ENCODE peak calls at places on chromosomes 2 and 18, in five cellular contexts. K is effector memory CD4-positive, alpha-beta T cell; F is left lung; H is breast epithelium; M is heart left ventricle. U is an unnamed sample. For H3K4me1, the result is how much of the 10 kb centered on the place peaks cover.

GRCh38 chr2:170332676-170333402 is 154.9 kb downstream of the MYO3B start:
- DNase-seq in H (no peak), M (no peak), F (no peak), K (no peak), U (no peak)

GRCh38 chr2:100391735-100392515 is 25.5 kb downstream of the CHST10 start:
- DNase-seq in M (peak), H (peak), K (no peak), F (no peak), U (no peak)

GRCh38 chr2:216918088-216918680 is 58.3 kb upstream of the TNP1 start:
- DNase-seq in H (no peak), F (no peak), K (no peak), M (peak), U (no peak)

GRCh38 chr18:30622635-30623034 is 419.9 kb downstream of the DSC3 start:
- DNase-seq in M (no peak), H (no peak), F (no peak), K (no peak), U (no peak)

GRCh38 chr18:2656237-2657042 is 914 bp downstream of the SMCHD1 start:
- DNase-seq in K (peak), F (peak), M (peak), H (peak), U (peak)

GRCh38 chr2:167404896-167405295 is 516.6 kb downstream of the XIRP2 start:
- DNase-seq in M (no peak), K (no peak), H (no peak), F (no peak), U (no peak)

GRCh38 chr18:11665146-11665545 is 23.9 kb upstream of the GNAL start:
- DNase-seq in M (no peak), F (no peak), H (no peak), K (no peak), U (no peak)

GRCh38 chr2:20393986-20394385 is 43.3 kb upstream of the PUM2 start:
- DNase-seq in M (no peak), K (no peak), H (no peak), F (no peak), U (no peak)

GRCh38 chr2:175228179-175228578 is 46.7 kb upstream of the ATP5MC3 start:
- DNase-seq in M (no peak), F (no peak), H (no peak), K (no peak), U (no peak)

GRCh38 chr18:55425698-55426097 is 162.3 kb downstream of the TCF4 start:
- DNase-seq in M (no peak), H (no peak), F (no peak), K (no peak), U (no peak)

GRCh38 chr2:17646096-17646554 is 105.6 kb downstream of the VSNL1 start:
- DNase-seq in M (peak), F (no peak), H (no peak), K (no peak), U (peak)

GRCh38 chr18:43271593-43272432 is 5.5 kb downstream of the SYT4 start:
- DNase-seq in K (no peak), H (no peak), M (no peak), F (no peak), U (peak)

GRCh38 chr18:73365018-73365417 is 497.2 kb upstream of the NETO1 start:
- DNase-seq in M (no peak), K (no peak), F (no peak), H (no peak), U (no peak)

GRCh38 chr2:113236367-113237159 is 42.2 kb downstream of the PAX8 start:
- DNase-seq in K (no peak), M (no peak), F (no peak), H (no peak), U (no peak)

GRCh38 chr2:229416116-229416694 is 145.1 kb upstream of the PID1 start:
- DNase-seq in F (peak), M (peak), K (no peak), H (no peak), U (no peak)
- H3K27ac ChIP-seq in F (peak), M (peak), K (no peak), H (peak), U (no peak)

GRCh38 chr2:160268382-160268781 is 68.3 kb upstream of the ITGB6 start:
- DNase-seq in F (no peak), K (no peak), H (no peak), M (no peak), U (no peak)

GRCh38 chr2:160269365-160269764 is 69.3 kb upstream of the ITGB6 start:
- DNase-seq in F (peak), K (no peak), M (no peak), H (no peak), U (no peak)

GRCh38 chr2:160270571-160271113 is 70.6 kb upstream of the ITGB6 start:
- DNase-seq in M (no peak), F (peak), K (no peak), H (no peak), U (no peak)

GRCh38 chr2:160269803-160270570 is 69.9 kb upstream of the ITGB6 start:
- DNase-seq in M (peak), H (peak), F (peak), K (peak), U (peak)

DNA sequence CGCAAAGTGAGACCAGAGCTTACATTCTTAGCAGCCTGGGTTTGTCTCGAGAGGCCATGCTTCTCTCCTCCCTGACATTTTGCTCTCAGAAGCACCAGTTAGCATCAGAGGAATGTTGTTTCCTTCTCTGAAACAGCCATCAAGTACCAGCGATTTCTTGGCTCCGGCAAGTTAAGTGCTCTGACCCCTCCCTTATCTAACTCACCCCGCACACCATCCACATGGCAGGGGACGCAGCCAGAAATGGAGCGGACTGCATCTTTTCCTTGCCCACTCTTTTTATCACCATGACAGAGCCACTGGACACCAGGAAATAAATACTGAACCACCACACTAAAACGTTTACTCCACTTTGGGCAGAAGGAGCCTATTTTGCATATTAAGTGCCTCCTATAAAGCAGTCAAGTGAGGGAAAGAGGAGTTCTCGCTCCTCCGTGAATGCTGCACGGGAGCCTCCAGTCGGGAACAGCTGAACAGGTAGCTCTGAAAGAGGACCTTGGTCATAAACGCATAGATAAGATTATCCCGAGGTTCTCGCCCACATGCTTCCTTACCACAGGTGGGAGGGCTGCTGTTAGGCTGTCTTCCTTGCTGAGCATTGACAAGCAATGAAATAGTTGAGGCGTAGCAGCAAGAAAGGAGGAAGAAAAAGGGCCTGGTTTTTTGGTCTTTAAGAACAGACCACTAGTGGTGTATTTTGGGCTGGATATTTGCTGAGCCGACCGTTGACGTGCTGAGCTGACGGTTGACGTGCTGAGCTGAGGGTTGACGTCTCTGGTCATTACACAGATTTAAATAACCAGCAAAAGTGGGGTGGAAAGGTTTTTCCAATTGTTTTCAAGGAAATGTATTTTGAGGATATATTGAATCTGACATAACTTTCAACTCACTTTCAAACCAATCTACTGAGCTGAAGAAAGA is 71.4 kb upstream of the ITGB6 start:
- DNase-seq in F (peak), M (peak), K (no peak), H (no peak), U (no peak)
- H3K4me1 ChIP-seq in F (under half), M (half or more), K (under half), H (under half), U (under half)

GRCh38 chr2:6203297-6203959 is 511.2 kb downstream of the SOX11 start:
- DNase-seq in M (no peak), F (no peak), H (no peak), K (no peak), U (no peak)
- H3K27ac ChIP-seq in M (no peak), F (no peak), H (peak), K (no peak), U (no peak)

DNA sequence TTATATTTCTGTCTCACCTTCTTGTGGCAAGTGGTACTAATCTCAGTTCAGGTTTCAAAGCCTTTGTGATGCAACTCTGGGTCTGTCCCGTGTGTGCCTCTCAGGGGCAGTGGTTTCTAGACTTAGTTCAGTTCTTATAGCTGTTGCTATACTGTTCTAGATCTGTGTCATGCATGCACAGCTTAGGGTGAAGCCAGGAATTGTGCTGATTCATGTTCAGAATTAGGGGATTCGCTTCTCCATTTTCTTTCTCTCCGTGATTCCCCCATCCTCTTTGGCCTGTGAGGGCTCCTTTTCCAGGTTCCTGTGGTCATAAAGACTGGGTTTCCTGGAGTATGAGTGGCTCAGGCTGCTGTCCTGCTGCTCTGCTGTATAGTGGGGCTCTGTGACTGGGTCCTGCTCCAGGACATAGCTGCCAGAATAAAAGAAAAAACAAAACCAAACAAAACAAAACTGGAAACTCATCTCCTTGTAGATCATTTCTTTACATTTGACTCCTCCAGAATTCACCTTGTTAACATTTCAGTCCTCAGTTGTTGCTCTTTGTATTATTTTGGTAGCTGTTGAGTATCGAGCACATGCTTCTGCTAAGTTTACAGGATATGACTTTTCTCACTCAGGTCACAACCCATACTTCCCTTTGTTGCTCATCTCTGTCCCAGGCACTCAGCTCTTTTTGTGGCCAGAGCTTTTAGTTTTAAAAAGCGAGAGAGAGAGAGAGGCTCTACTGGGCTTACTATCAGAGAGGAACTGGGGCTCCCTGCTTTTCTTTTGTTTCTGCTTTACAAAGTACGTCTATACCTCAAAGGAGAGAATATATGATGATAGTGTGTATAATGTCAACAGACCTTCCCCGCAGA is 34.2 kb downstream of the CERS6 start:
- DNase-seq in K (no peak), M (no peak), H (no peak), F (no peak), U (peak)
- H3K4me1 ChIP-seq in K (under half), M (under half), H (under half), F (under half), U (under half)

GRCh38 chr2:239137165-239137889 is 263.5 kb downstream of the HDAC4 start:
- DNase-seq in H (no peak), M (no peak), F (no peak), K (no peak), U (no peak)
- H3K27ac ChIP-seq in H (no peak), M (no peak), F (no peak), K (no peak), U (no peak)